ENCODE peak calls at places on chromosome 6, in six cellular contexts. G, I, E, D, U and M are unnamed samples. For H3K4me1, the result is how much of the 10 kb centered on the place peaks cover.

GRCh38 chr6:71190809-71191208 is 97.8 kb upstream of the OGFRL1 start:
- DNase-seq in G (no peak), D (no peak), I (no peak), U (no peak), E (no peak), M (no peak)

GRCh38 chr6:121639041-121639440 is 203.6 kb downstream of the GJA1 start:
- DNase-seq in U (no peak), G (no peak), E (no peak), I (no peak), D (no peak), M (no peak)

GRCh38 chr6:132725947-132726607 is 12.2 kb upstream of the VNN1 start:
- DNase-seq in E (no peak), D (no peak), G (no peak), I (no peak), U (no peak), M (no peak)

GRCh38 chr6:490251-491037 is 98.9 kb downstream of the IRF4 start:
- DNase-seq in I (no peak), G (no peak), U (no peak), E (no peak), D (no peak), M (no peak)

GRCh38 chr6:79167931-79168694 is 66.4 kb downstream of the HMGN3 start:
- DNase-seq in I (no peak), D (no peak), U (no peak), G (no peak), E (no peak), M (no peak)

GRCh38 chr6:35719830-35720733 is 16.8 kb upstream of the ARMC12 start:
- DNase-seq in G (peak), E (no peak), D (peak), U (no peak), I (no peak), M (no peak)

GRCh38 chr6:47532981-47533585 is 55.5 kb downstream of the CD2AP start:
- DNase-seq in E (no peak), G (no peak), U (no peak), I (no peak), D (no peak), M (no peak)

GRCh38 chr6:110517601-110518280 is 41.3 kb upstream of the SLC22A16 start:
- DNase-seq in G (no peak), I (no peak), E (no peak), D (no peak), U (no peak), M (no peak)

GRCh38 chr6:109922851-109923250 is 55.3 kb upstream of the GPR6 start:
- DNase-seq in E (no peak), I (no peak), U (no peak), D (no peak), G (no peak), M (no peak)

GRCh38 chr6:5866547-5867051 is 140.1 kb downstream of the NRN1 start:
- DNase-seq in D (no peak), I (no peak), G (no peak), E (no peak), U (no peak), M (no peak)

GRCh38 chr6:33566182-33567084 is 13.6 kb downstream of the BAK1 start:
- DNase-seq in I (no peak), D (no peak), E (no peak), G (no peak), U (no peak), M (no peak)

GRCh38 chr6:143772662-143773061 is 70.5 kb upstream of the LTV1 start:
- DNase-seq in G (no peak), E (no peak), I (no peak), D (no peak), U (no peak), M (no peak)

GRCh38 chr6:18561006-18561750 is 174.0 kb downstream of the RNF144B start:
- DNase-seq in I (no peak), U (no peak), G (no peak), E (no peak), D (no peak), M (peak)

GRCh38 chr6:11769244-11769643 is 9.4 kb downstream of the ADTRP start:
- DNase-seq in D (no peak), G (no peak), U (no peak), E (no peak), I (no peak), M (no peak)

GRCh38 chr6:5569491-5569890 is 308.2 kb downstream of the FARS2 start:
- DNase-seq in D (no peak), G (no peak), E (no peak), U (no peak), I (no peak), M (no peak)

GRCh38 chr6:6591778-6592388 is 3.4 kb downstream of the LY86 start:
- DNase-seq in E (no peak), I (no peak), G (no peak), U (no peak), D (peak), M (no peak)

GRCh38 chr6:14905201-14905600 is 340.7 kb upstream of the JARID2 start:
- DNase-seq in E (no peak), U (no peak), I (no peak), D (no peak), G (no peak), M (no peak)

GRCh38 chr6:31441368-31442267 is 38.2 kb downstream of the MICA start:
- DNase-seq in D (peak), G (peak), E (peak), U (peak), I (peak), M (peak)

GRCh38 chr6:15464211-15464725 is 198.6 kb downstream of the DTNBP1 start:
- DNase-seq in U (peak), G (no peak), D (peak), E (no peak), I (peak), M (no peak)

GRCh38 chr6:145423936-145424335 is 311.4 kb downstream of the EPM2A start:
- DNase-seq in G (no peak), U (no peak), D (no peak), I (no peak), E (no peak), M (no peak)

GRCh38 chr6:169162249-169162967 is 91.2 kb downstream of the THBS2 start:
- DNase-seq in G (no peak), D (no peak), U (peak), I (no peak), E (peak), M (no peak)

GRCh38 chr6:1636971-1637871 is 27.5 kb downstream of the FOXC1 start:
- DNase-seq in I (no peak), D (no peak), E (peak), U (peak), G (no peak), M (no peak)

GRCh38 chr6:2134559-2134958 is 110.8 kb downstream of the GMDS start:
- DNase-seq in I (no peak), U (no peak), G (no peak), E (no peak), D (no peak), M (no peak)

GRCh38 chr6:36590237-36590636 is 3.9 kb upstream of the SRSF3 start:
- DNase-seq in G (no peak), I (no peak), U (no peak), E (no peak), D (no peak), M (no peak)

GRCh38 chr6:170404697-170405096 is 98.1 kb downstream of the FAM120B start:
- DNase-seq in G (no peak), I (no peak), D (no peak), U (no peak), E (no peak), M (no peak)

GRCh38 chr6:148509789-148510581 is 167.3 kb downstream of the SASH1 start:
- DNase-seq in D (peak), E (no peak), U (no peak), I (no peak), G (no peak), M (peak)

GRCh38 chr6:102488729-102489128 is 1095.2 kb downstream of the GRIK2 start:
- DNase-seq in U (no peak), E (no peak), I (no peak), D (no peak), G (no peak), M (no peak)

GRCh38 chr6:29554764-29555163 is 4.8 kb downstream of the UBD start:
- DNase-seq in G (no peak), D (no peak), U (no peak), I (no peak), E (no peak), M (no peak)

GRCh38 chr6:61909541-61909940 is 376.5 kb downstream of the KHDRBS2 start:
- DNase-seq in D (no peak), E (no peak), I (no peak), G (no peak), U (no peak), M (no peak)

GRCh38 chr6:42419490-42420280 is 32.0 kb downstream of the TRERF1 start:
- DNase-seq in I (no peak), E (no peak), G (no peak), U (no peak), D (no peak), M (no peak)

GRCh38 chr6:42420741-42421140 is 31.0 kb downstream of the TRERF1 start:
- DNase-seq in E (no peak), I (no peak), D (no peak), U (no peak), G (no peak), M (no peak)

GRCh38 chr6:42426191-42426590 is 25.5 kb downstream of the TRERF1 start:
- DNase-seq in U (no peak), E (no peak), G (no peak), I (no peak), D (no peak), M (no peak)

GRCh38 chr6:42424906-42425474 is 26.7 kb downstream of the TRERF1 start:
- DNase-seq in D (no peak), U (no peak), G (no peak), E (no peak), I (no peak), M (no peak)

GRCh38 chr6:42423244-42423643 is 28.5 kb downstream of the TRERF1 start:
- DNase-seq in U (no peak), E (no peak), I (no peak), D (no peak), G (no peak), M (no peak)
- TF ChIP-seq EP300 in U (no peak), E (no peak), I (no peak), D (no peak), G (no peak), M (no peak)

GRCh38 chr6:69097948-69098347 is 462.9 kb downstream of the ADGRB3 start:
- DNase-seq in G (no peak), D (no peak), E (no peak), U (no peak), I (no peak), M (no peak)

GRCh38 chr6:69096681-69097080 is 461.6 kb downstream of the ADGRB3 start:
- DNase-seq in G (no peak), I (no peak), U (no peak), E (no peak), D (no peak), M (no peak)

GRCh38 chr6:69100772-69101171 is 465.7 kb downstream of the ADGRB3 start:
- DNase-seq in D (no peak), E (no peak), I (no peak), U (no peak), G (no peak), M (no peak)

GRCh38 chr6:69098910-69099309 is 463.8 kb downstream of the ADGRB3 start:
- DNase-seq in I (no peak), E (no peak), U (no peak), D (no peak), G (no peak), M (no peak)
- TF ChIP-seq CTCF in I (no peak), E (no peak), U (no peak), D (no peak), G (no peak), M (no peak)

GRCh38 chr6:81763051-81763450 is 10.6 kb upstream of the TENT5A start:
- DNase-seq in G (no peak), I (no peak), D (no peak), E (no peak), U (no peak), M (no peak)
- H3K4me1 ChIP-seq in G (under half), I (under half), D (under half), E (under half), U (under half), M (under half)

GRCh38 chr6:167130712-167131684 is 8.1 kb downstream of the CCR6 start:
- DNase-seq in I (no peak), G (no peak), E (peak), D (no peak), U (no peak), M (no peak)
- TF ChIP-seq EP300 in I (no peak), G (no peak), E (no peak), D (no peak), U (no peak), M (no peak)

GRCh38 chr6:158387578-158387977 is 75.3 kb downstream of the TULP4 start:
- DNase-seq in U (no peak), D (no peak), I (no peak), G (no peak), E (no peak), M (no peak)

GRCh38 chr6:158384671-158385110 is 72.4 kb downstream of the TULP4 start:
- DNase-seq in I (no peak), D (no peak), E (no peak), G (no peak), U (no peak), M (no peak)

GRCh38 chr6:158389188-158389919 is 77.1 kb downstream of the TULP4 start:
- DNase-seq in U (no peak), G (no peak), E (no peak), D (no peak), I (no peak), M (no peak)

GRCh38 chr6:158388727-158389126 is 76.5 kb downstream of the TULP4 start:
- DNase-seq in U (no peak), D (no peak), E (no peak), I (no peak), G (no peak), M (no peak)

DNA sequence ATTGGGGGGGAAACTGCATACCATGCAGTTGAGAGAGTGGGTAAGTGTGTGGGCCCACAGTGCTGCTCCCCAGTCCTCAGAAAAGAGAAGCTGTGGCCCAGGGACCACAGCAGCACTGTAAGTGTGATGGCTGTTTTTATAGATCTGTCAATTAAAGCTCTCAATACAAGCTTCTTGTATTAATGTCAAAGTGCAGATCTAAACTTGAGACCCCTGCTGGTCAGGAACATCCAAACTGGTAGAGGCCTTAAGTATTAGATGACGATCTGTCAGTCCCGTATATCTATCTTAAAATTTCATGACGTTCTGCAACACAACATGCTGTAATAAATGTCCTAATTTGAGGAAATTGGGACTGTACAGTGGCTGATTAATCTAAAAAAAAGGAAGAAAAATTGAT is 74.8 kb downstream of the TULP4 start:
- DNase-seq in I (peak), U (no peak), E (no peak), G (no peak), D (no peak), M (no peak)
- TF ChIP-seq CTCF in I (no peak), U (no peak), E (no peak), G (no peak), D (no peak), M (no peak)

DNA sequence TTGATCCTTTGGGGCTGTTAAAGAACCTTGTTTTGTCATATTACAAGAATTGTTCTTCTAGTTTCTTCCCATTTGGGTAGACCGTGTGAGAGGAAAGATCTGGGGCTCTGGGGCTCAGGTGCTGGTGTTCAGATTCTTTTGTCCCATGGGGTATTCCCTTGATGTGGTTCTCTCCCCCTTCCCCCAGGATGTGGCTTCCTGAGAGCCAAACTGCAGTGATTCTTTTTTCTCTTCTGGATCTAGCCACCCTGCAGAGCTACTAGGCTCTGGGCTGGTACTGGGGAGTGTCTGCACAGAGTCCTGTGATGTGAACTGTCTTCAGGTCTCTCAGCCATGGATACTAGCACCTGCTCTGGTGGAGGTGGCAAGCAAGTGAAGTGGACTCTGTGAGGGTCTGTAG is 480.5 kb upstream of the MAN1A1 start:
- DNase-seq in D (no peak), U (no peak), E (no peak), G (no peak), I (no peak), M (no peak)
- H3K4me1 ChIP-seq in D (under half), U (under half), E (under half), G (under half), I (under half), M (under half)

GRCh38 chr6:134642819-134643218 is 307.1 kb downstream of the ALDH8A1 start:
- DNase-seq in G (no peak), I (no peak), E (no peak), U (no peak), D (no peak), M (no peak)

GRCh38 chr6:134640229-134640628 is 309.7 kb downstream of the ALDH8A1 start:
- DNase-seq in E (no peak), I (no peak), D (no peak), U (no peak), G (no peak), M (no peak)

GRCh38 chr6:134637847-134638438 is 312.0 kb downstream of the ALDH8A1 start:
- DNase-seq in E (no peak), I (no peak), D (no peak), U (no peak), G (no peak), M (no peak)

GRCh38 chr6:134640975-134641429 is 308.9 kb downstream of the ALDH8A1 start:
- DNase-seq in I (peak), E (no peak), G (peak), U (peak), D (peak), M (peak)

GRCh38 chr6:134642217-134642616 is 307.7 kb downstream of the ALDH8A1 start:
- DNase-seq in U (no peak), G (no peak), E (no peak), I (no peak), D (no peak), M (no peak)
- TF ChIP-seq EP300 in U (no peak), G (no peak), E (no peak), I (no peak), D (no peak), M (no peak)

GRCh38 chr6:26269406-26270120 is 95.4 kb upstream of the BTN3A2 start:
- DNase-seq in G (no peak), D (no peak), E (no peak), I (no peak), U (no peak), M (no peak)

GRCh38 chr6:26270903-26271639 is 93.9 kb upstream of the BTN3A2 start:
- DNase-seq in I (no peak), D (peak), U (peak), G (peak), E (peak), M (no peak)

GRCh38 chr6:26270121-26270861 is 94.7 kb upstream of the BTN3A2 start:
- DNase-seq in E (no peak), D (no peak), G (no peak), I (no peak), U (no peak), M (no peak)

GRCh38 chr6:26272171-26272631 is 92.8 kb upstream of the BTN3A2 start:
- DNase-seq in G (peak), E (peak), U (peak), D (peak), I (no peak), M (no peak)

DNA sequence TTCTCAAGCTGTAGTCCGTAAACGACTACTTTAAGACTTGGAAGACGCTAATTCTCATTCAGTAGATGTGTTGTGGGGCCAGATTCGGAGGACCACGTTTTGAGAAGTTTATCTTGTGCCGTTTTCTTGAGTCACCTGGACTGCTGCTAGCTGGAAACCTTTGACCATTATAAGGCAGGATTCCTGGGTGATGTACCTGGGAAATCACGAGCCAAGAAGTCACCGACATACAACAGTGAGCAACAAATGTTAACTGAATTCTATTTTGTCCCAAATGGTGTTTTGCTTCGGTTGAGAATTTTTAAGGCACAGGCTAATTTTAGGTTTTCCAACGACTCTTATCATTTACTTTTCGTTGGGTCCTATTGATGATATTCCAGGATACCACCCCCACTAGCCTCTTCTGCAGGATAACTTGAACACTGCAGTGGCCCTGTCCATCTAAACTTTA is 93.3 kb upstream of the BTN3A2 start:
- DNase-seq in G (no peak), E (no peak), D (peak), I (no peak), U (no peak), M (no peak)
- TF ChIP-seq CTCF in G (no peak), E (no peak), D (no peak), I (no peak), U (no peak), M (no peak)